ENCODE peak calls at places on chromosomes 6 and 20, in ten cellular contexts. Q is mucosa of descending colon, E is astrocyte of the spinal cord, J is upper lobe of right lung, V is IMR-90, I is HFFc6, W is RWPE1, N is uterus, R is GM13976, M is cardiac fibroblast. A is an unnamed sample.

GRCh38 chr6:53203483-53203882 is 54.8 kb upstream of the GCM1 start:
- DNase-seq in N (no peak), V (no peak), M (no peak), I (no peak), Q (no peak), E (no peak), R (no peak), J (no peak), W (no peak), A (no peak)

GRCh38 chr6:154352898-154353585 is 3.6 kb downstream of the IPCEF1 start:
- DNase-seq in E (no peak), J (peak; percentile 67), N (no peak), Q (no peak), V (no peak), R (peak; percentile 65), I (no peak), M (no peak), W (no peak), A (no peak)

GRCh38 chr6:108002365-108003221 is 44.6 kb upstream of the SEC63 start:
- DNase-seq in J (no peak), E (no peak), N (no peak), I (peak; percentile 3), R (no peak), V (peak; percentile 6), W (peak; percentile 22), M (no peak), Q (peak; percentile 43), A (peak; percentile 83)

GRCh38 chr6:2917065-2917464 is 14.0 kb upstream of the SERPINB9 start:
- DNase-seq in J (no peak), I (no peak), M (no peak), V (no peak), Q (no peak), R (no peak), E (no peak), W (no peak), N (no peak), A (no peak)

GRCh38 chr20:10469599-10469998 is 34.5 kb downstream of the SLX4IP start:
- DNase-seq in I (peak; percentile 70), N (peak; percentile 73), V (peak; percentile 87), J (no peak), E (peak; percentile 93), M (peak; percentile 95), W (peak; percentile 44), R (no peak), Q (no peak), A (peak; percentile 73)

GRCh38 chr20:52049001-52049731 is 142.4 kb downstream of the ZFP64 start:
- DNase-seq in N (no peak), V (peak; percentile 27), M (peak; percentile 48), Q (no peak), R (no peak), I (no peak), E (peak; percentile 60), J (no peak), W (no peak), A (no peak)

GRCh38 chr20:57713951-57714350 is 4.1 kb upstream of the PMEPA1 start:
- DNase-seq in I (no peak), R (no peak), V (no peak), N (no peak), E (no peak), Q (no peak), W (no peak), J (no peak), M (no peak), A (no peak)

GRCh38 chr20:8535403-8536003 is 403.4 kb downstream of the PLCB1 start:
- DNase-seq in J (no peak), Q (no peak), M (peak; percentile 35), E (no peak), R (peak; percentile 13), I (no peak), V (no peak), W (peak; percentile 38), N (no peak), A (no peak)

GRCh38 chr6:146915671-146916127 is 288.5 kb upstream of the STXBP5 start:
- DNase-seq in I (peak; percentile 55), W (no peak), R (no peak), N (no peak), E (peak; percentile 59), Q (no peak), V (peak; percentile 72), M (peak; percentile 85), J (no peak), A (peak; percentile 67)

GRCh38 chr6:145502417-145502816 is 232.9 kb downstream of the EPM2A start:
- DNase-seq in W (peak; percentile 13), R (no peak), M (peak; percentile 9), Q (no peak), E (no peak), N (no peak), J (no peak), I (no peak), V (no peak), A (peak; percentile 42)

GRCh38 chr20:60065741-60066437 is 107.7 kb downstream of the CDH26 start:
- DNase-seq in N (no peak), I (no peak), Q (no peak), M (no peak), E (no peak), V (no peak), J (no peak), R (no peak), W (no peak), A (no peak)

GRCh38 chr6:19983374-19983773 is 146.2 kb downstream of the ID4 start:
- DNase-seq in J (no peak), N (no peak), Q (no peak), V (no peak), M (no peak), E (no peak), R (no peak), W (no peak), I (no peak), A (no peak)
- TF ChIP-seq CTCF in J (no peak), N (no peak), Q (no peak), V (no peak), M (no peak), E (no peak), R (no peak), W (no peak), I (no peak), A (no peak)

GRCh38 chr6:43803055-43803782 is 33.2 kb downstream of the VEGFA start:
- DNase-seq in J (no peak), Q (no peak), N (no peak), W (no peak), M (peak; percentile 33), R (no peak), I (no peak), E (no peak), V (no peak), A (no peak)

GRCh38 chr6:43801489-43802181 is 31.6 kb downstream of the VEGFA start:
- DNase-seq in R (no peak), I (no peak), J (no peak), Q (no peak), M (no peak), N (no peak), E (no peak), V (no peak), W (no peak), A (no peak)

GRCh38 chr6:43799671-43800623 is 29.9 kb downstream of the VEGFA start:
- DNase-seq in J (no peak), W (no peak), R (no peak), M (no peak), V (no peak), E (no peak), N (no peak), I (no peak), Q (no peak), A (no peak)

GRCh38 chr6:43798688-43799444 is 28.9 kb downstream of the VEGFA start:
- DNase-seq in Q (peak; percentile 86), R (no peak), J (peak; percentile 90), I (peak; percentile 84), W (peak; percentile 84), M (peak; percentile 87), E (peak; percentile 62), V (peak; percentile 85), N (peak; percentile 59), A (peak; percentile 85)

DNA sequence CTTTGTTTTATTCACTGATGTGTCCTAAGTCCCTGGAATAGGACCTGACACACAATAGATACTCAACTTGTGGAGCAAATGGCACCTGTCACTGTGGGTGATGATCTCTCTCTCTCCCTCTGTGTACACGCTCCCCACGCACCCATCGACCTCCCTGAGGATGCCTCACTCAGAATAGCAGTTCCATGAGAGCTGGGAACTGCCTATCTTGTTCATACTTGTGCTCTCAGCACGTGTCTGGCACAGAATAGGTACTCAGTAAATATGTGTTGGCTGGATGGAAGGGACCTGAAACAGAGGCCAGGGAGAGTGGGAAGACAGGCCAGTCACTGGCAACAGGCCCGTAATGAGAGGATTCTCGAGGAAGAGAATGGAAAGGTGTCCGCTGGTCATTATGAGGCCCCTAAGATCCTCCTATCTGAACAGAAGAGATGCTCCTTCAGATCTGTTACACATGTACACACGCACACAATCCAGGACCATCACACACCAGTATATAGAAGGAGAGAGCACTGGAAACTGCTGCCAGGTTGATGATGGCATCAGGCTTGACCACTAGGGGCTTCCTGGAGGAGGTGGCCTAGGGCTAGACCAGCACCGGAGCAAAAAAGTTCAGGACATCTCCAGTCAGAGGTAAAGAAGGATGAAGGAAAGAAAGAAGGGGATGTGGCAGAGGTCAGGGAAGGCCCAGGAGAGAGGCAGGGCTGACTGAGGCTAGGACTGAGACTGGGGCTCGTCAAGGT is 30.9 kb downstream of the VEGFA start:
- DNase-seq in W (no peak), J (no peak), M (no peak), E (no peak), N (no peak), V (no peak), I (no peak), Q (no peak), R (no peak), A (no peak)
- TF ChIP-seq CTCF in W (no peak), J (no peak), M (peak; percentile 14), E (no peak), N (no peak), V (no peak), I (peak; percentile 60), Q (no peak), R (no peak), A (no peak)

GRCh38 chr6:71619836-71620235 is 266.5 kb upstream of the RIMS1 start:
- DNase-seq in I (peak; percentile 8), M (no peak), W (no peak), J (no peak), Q (no peak), N (no peak), V (no peak), R (no peak), E (no peak), A (no peak)

DNA sequence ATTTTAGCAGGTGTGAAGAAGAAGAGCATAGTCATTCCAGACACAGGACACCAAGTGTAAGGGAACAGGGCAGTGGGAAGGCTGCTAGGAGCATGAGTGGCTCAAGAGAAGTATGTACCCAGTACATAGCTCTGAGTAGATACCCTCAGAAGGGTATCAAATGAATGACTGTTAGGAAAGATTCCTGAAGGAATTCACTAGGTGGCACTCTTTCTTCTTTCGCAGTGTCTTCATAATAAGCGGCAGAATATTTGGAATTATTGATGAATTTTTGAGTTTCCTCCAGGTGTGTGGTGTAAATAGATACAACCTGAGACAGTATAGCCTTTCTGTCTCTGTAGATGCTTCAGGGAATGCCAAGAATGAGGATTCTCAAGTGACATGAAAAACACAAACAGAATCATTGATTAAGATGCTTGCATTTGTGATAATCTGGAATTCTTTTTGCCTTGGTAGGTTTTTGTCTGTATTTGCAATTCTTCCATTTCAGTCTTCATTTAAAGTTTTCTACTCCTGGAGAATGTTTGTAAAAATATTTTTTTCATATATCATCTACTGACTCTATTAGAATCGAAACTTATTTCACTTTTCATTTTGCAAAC is 264.3 kb upstream of the RIMS1 start:
- DNase-seq in R (no peak), I (no peak), Q (no peak), E (peak; percentile 30), N (no peak), M (peak; percentile 34), W (peak; percentile 3), V (peak; percentile 17), J (no peak), A (no peak)
- TF ChIP-seq CTCF in R (no peak), I (peak; percentile 79), Q (no peak), E (peak; percentile 63), N (no peak), M (peak; percentile 42), W (no peak), V (peak; percentile 45), J (peak; percentile 38), A (peak; percentile 42)

GRCh38 chr20:22862645-22863230 is 172.4 kb upstream of the SSTR4 start:
- DNase-seq in I (no peak), M (no peak), E (no peak), W (peak; percentile 27), N (no peak), R (no peak), J (no peak), Q (no peak), V (no peak), A (no peak)
- TF ChIP-seq CTCF in I (no peak), M (peak; percentile 14), E (no peak), W (no peak), N (no peak), R (no peak), J (peak; percentile 17), Q (no peak), V (no peak), A (no peak)